ENCODE peak calls at places on chromosomes 3 and 15, in seven cellular contexts. One of them, this sample, is unnamed.

GRCh38 chr3:175075269-175075668 is 216.1 kb downstream of the NAALADL2 start:
- DNase-seq in astrocyte: peak
- DNase-seq in AG09309: no peak
- DNase-seq in psoas muscle: no peak
- DNase-seq in bronchial epithelial cell: peak
- DNase-seq in endodermal cell: no peak
- DNase-seq in fibroblast of mammary gland: peak
- DNase-seq in this sample: no peak

GRCh38 chr3:119978554-119979208 is 115.6 kb downstream of the GSK3B start:
- DNase-seq in astrocyte: no peak
- DNase-seq in AG09309: no peak
- DNase-seq in psoas muscle: peak
- DNase-seq in bronchial epithelial cell: no peak
- DNase-seq in endodermal cell: no peak
- DNase-seq in fibroblast of mammary gland: no peak
- DNase-seq in this sample: no peak

GRCh38 chr15:34754674-34755418 is at the start of gene GJD2:
- DNase-seq in astrocyte: no peak
- DNase-seq in AG09309: no peak
- DNase-seq in psoas muscle: no peak
- DNase-seq in bronchial epithelial cell: no peak
- DNase-seq in endodermal cell: peak
- DNase-seq in fibroblast of mammary gland: no peak
- DNase-seq in this sample: no peak

GRCh38 chr3:93969443-93969842 is 4.3 kb downstream of the PROS1 start:
- DNase-seq in astrocyte: peak
- DNase-seq in AG09309: no peak
- DNase-seq in psoas muscle: no peak
- DNase-seq in bronchial epithelial cell: peak
- DNase-seq in endodermal cell: no peak
- DNase-seq in fibroblast of mammary gland: peak
- DNase-seq in this sample: no peak

GRCh38 chr3:123202451-123202850 is 708 bp downstream of the SEC22A start:
- DNase-seq in astrocyte: no peak
- DNase-seq in AG09309: no peak
- DNase-seq in psoas muscle: no peak
- DNase-seq in bronchial epithelial cell: peak
- DNase-seq in endodermal cell: peak
- DNase-seq in fibroblast of mammary gland: no peak
- DNase-seq in this sample: peak

GRCh38 chr3:172808969-172809546 is 58.5 kb downstream of the ECT2 start:
- DNase-seq in astrocyte: peak
- DNase-seq in AG09309: peak
- DNase-seq in psoas muscle: no peak
- DNase-seq in bronchial epithelial cell: peak
- DNase-seq in endodermal cell: no peak
- DNase-seq in fibroblast of mammary gland: peak
- DNase-seq in this sample: no peak

GRCh38 chr15:38520035-38520434 is 44.6 kb downstream of the RASGRP1 start:
- DNase-seq in astrocyte: no peak
- DNase-seq in AG09309: no peak
- DNase-seq in psoas muscle: no peak
- DNase-seq in bronchial epithelial cell: no peak
- DNase-seq in endodermal cell: no peak
- DNase-seq in fibroblast of mammary gland: no peak
- DNase-seq in this sample: no peak

GRCh38 chr3:134576426-134576825 is 74.4 kb downstream of the KY start:
- DNase-seq in astrocyte: no peak
- DNase-seq in AG09309: no peak
- DNase-seq in psoas muscle: no peak
- DNase-seq in bronchial epithelial cell: no peak
- DNase-seq in endodermal cell: no peak
- DNase-seq in fibroblast of mammary gland: no peak
- DNase-seq in this sample: no peak

GRCh38 chr3:154018100-154018696 is 103.0 kb upstream of the ARHGEF26 start:
- DNase-seq in astrocyte: no peak
- DNase-seq in AG09309: no peak
- DNase-seq in psoas muscle: no peak
- DNase-seq in bronchial epithelial cell: peak
- DNase-seq in endodermal cell: peak
- DNase-seq in fibroblast of mammary gland: peak
- DNase-seq in this sample: peak

GRCh38 chr15:49037546-49037940 is 8.7 kb downstream of the SECISBP2L start:
- DNase-seq in astrocyte: no peak
- DNase-seq in AG09309: no peak
- DNase-seq in psoas muscle: no peak
- DNase-seq in bronchial epithelial cell: no peak
- DNase-seq in endodermal cell: no peak
- DNase-seq in fibroblast of mammary gland: no peak
- DNase-seq in this sample: no peak

GRCh38 chr3:153354641-153355040 is 192.6 kb downstream of the RAP2B start:
- DNase-seq in astrocyte: no peak
- DNase-seq in AG09309: no peak
- DNase-seq in psoas muscle: no peak
- DNase-seq in bronchial epithelial cell: no peak
- DNase-seq in endodermal cell: no peak
- DNase-seq in fibroblast of mammary gland: no peak
- DNase-seq in this sample: no peak

GRCh38 chr3:16849240-16849639 is 35.5 kb upstream of the PLCL2 start:
- DNase-seq in astrocyte: peak
- DNase-seq in AG09309: no peak
- DNase-seq in psoas muscle: peak
- DNase-seq in bronchial epithelial cell: peak
- DNase-seq in endodermal cell: peak
- DNase-seq in fibroblast of mammary gland: peak
- DNase-seq in this sample: peak

GRCh38 chr3:141876891-141877561 is 583 bp downstream of the ATP1B3 start:
- DNase-seq in astrocyte: peak
- DNase-seq in AG09309: no peak
- DNase-seq in psoas muscle: peak
- DNase-seq in bronchial epithelial cell: peak
- DNase-seq in endodermal cell: peak
- DNase-seq in fibroblast of mammary gland: peak
- DNase-seq in this sample: peak

GRCh38 chr15:92668086-92668485 is 12.5 kb upstream of the FAM174B start:
- DNase-seq in astrocyte: no peak
- DNase-seq in AG09309: no peak
- DNase-seq in psoas muscle: no peak
- DNase-seq in bronchial epithelial cell: no peak
- DNase-seq in endodermal cell: peak
- DNase-seq in fibroblast of mammary gland: no peak
- DNase-seq in this sample: no peak

GRCh38 chr15:48385431-48385830 is 54.2 kb downstream of the DUT start:
- DNase-seq in astrocyte: peak
- DNase-seq in AG09309: peak
- DNase-seq in psoas muscle: no peak
- DNase-seq in bronchial epithelial cell: peak
- DNase-seq in endodermal cell: no peak
- DNase-seq in fibroblast of mammary gland: peak
- DNase-seq in this sample: no peak

GRCh38 chr3:131421301-131421700 is 39.7 kb downstream of the NUDT16 start:
- DNase-seq in astrocyte: no peak
- DNase-seq in AG09309: no peak
- DNase-seq in psoas muscle: no peak
- DNase-seq in bronchial epithelial cell: no peak
- DNase-seq in endodermal cell: no peak
- DNase-seq in fibroblast of mammary gland: no peak
- DNase-seq in this sample: no peak

DNA sequence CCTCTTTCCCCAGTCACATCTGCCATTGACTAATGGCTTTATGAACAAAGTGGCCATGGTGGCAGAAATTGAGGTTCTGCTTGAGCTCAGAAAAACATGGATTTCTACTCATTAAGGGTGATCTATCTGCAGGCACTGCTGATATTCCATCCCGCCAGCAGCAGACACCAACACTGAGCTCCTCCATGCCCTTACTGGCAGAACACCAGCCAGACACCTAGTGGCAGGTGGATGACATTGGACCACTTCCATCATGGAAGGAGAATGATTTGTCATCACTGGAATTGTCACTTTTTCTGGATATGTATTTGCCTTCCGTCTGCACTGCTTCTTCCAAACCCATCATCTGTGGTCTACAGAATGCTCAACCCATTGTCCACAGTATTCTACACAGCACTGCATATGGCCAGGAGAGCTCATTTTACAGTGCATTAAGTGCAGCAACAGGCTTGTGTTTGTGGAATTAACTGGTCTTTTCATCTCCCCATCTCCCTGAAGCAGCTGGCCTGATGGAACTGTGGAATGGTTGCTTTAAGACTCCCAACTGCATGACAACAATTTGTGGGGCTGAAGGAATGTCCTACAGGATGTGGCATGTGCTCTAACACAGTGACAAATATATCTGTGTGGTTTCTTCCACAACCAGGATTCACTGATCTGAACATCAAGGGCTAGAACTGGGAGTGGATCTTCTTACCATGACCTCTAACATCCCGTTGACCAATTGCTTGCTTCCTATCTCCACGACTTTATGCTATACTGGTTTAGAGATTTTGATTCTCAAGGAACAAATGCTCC is 103.4 kb downstream of the WNT7A start:
- DNase-seq in astrocyte: no peak
- DNase-seq in AG09309: no peak
- DNase-seq in psoas muscle: no peak
- DNase-seq in bronchial epithelial cell: no peak
- DNase-seq in endodermal cell: peak
- DNase-seq in fibroblast of mammary gland: no peak
- DNase-seq in this sample: no peak
- TF ChIP-seq CTCF in astrocyte: no peak
- TF ChIP-seq CTCF in AG09309: no peak
- TF ChIP-seq CTCF in psoas muscle: no peak
- TF ChIP-seq CTCF in bronchial epithelial cell: peak
- TF ChIP-seq CTCF in endodermal cell: peak
- TF ChIP-seq CTCF in fibroblast of mammary gland: no peak
- TF ChIP-seq CTCF in this sample: no peak

GRCh38 chr3:138941259-138941885 is 5.6 kb downstream of the FOXL2 start:
- DNase-seq in astrocyte: no peak
- DNase-seq in AG09309: no peak
- DNase-seq in psoas muscle: no peak
- DNase-seq in bronchial epithelial cell: no peak
- DNase-seq in endodermal cell: peak
- DNase-seq in fibroblast of mammary gland: peak
- DNase-seq in this sample: no peak
- TF ChIP-seq CTCF in astrocyte: peak
- TF ChIP-seq CTCF in AG09309: peak
- TF ChIP-seq CTCF in psoas muscle: no peak
- TF ChIP-seq CTCF in bronchial epithelial cell: peak
- TF ChIP-seq CTCF in endodermal cell: peak
- TF ChIP-seq CTCF in fibroblast of mammary gland: peak
- TF ChIP-seq CTCF in this sample: peak

DNA sequence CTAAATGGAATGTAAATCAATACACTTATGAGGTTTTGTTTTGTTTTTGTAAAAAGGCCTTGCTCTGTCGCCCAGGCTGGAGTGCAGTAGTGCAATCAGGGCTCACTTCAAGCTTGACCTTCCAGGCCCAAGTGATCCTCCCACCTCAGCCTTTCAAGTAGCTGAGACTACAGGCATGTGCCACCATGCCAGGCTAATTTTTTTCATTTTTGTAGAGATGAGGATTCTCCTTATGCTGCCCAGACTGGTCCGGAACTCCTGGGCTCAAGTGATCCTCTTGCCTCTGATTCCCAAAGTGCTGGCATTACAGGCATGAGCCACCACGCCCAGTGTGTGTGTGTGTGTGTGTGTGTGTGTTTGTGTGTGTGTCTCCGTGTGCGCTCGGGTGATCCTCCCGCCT is 1.3 kb upstream of the TRIP4 start:
- DNase-seq in astrocyte: no peak
- DNase-seq in AG09309: no peak
- DNase-seq in psoas muscle: no peak
- DNase-seq in bronchial epithelial cell: no peak
- DNase-seq in endodermal cell: no peak
- DNase-seq in fibroblast of mammary gland: no peak
- DNase-seq in this sample: no peak
- TF ChIP-seq CTCF in astrocyte: no peak
- TF ChIP-seq CTCF in AG09309: no peak
- TF ChIP-seq CTCF in psoas muscle: no peak
- TF ChIP-seq CTCF in bronchial epithelial cell: no peak
- TF ChIP-seq CTCF in endodermal cell: no peak
- TF ChIP-seq CTCF in fibroblast of mammary gland: no peak
- TF ChIP-seq CTCF in this sample: no peak

DNA sequence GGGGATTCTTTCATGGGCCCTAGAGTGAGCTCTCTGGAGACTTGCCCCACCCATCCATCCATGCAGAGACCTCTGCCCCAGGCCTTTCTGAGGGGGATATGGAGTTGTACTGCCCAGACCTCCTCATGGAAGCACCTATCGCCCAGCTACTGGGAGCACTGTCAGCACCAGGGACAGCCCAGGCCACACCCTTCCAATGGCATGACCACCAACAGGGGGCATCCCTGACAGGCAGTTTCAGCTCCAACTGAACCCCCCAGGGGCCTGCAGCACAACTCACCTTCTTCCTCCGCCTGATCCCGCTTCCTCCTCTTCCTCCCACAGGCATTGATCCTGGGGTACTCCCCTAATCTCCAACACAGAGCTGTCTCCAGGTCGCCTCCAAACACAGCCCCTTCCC is 21.8 kb downstream of the MRPS11 start:
- DNase-seq in astrocyte: no peak
- DNase-seq in AG09309: no peak
- DNase-seq in psoas muscle: no peak
- DNase-seq in bronchial epithelial cell: no peak
- DNase-seq in endodermal cell: peak
- DNase-seq in fibroblast of mammary gland: no peak
- DNase-seq in this sample: no peak
- TF ChIP-seq CTCF in astrocyte: no peak
- TF ChIP-seq CTCF in AG09309: no peak
- TF ChIP-seq CTCF in psoas muscle: no peak
- TF ChIP-seq CTCF in bronchial epithelial cell: no peak
- TF ChIP-seq CTCF in endodermal cell: peak
- TF ChIP-seq CTCF in fibroblast of mammary gland: no peak
- TF ChIP-seq CTCF in this sample: no peak

DNA sequence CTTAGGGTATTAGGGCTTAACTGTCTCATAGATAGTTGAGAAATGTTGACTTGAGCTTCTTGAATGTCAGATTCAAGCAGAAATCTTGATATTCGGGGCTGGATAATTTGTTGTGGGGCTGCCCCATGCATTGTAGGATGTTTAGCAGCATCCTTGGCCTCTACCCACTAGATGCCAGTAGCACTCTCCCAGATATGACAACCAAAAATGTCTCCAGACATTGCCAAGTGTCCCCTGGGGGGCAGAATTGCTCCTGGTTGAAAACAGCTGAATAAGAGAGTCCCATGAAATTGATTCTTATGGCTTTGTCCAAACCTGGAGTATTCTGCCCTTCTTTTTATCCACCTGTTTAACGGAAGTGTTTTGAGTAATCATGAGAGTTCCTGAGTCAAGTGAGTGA is 15.9 kb upstream of the LCMT2 start:
- DNase-seq in astrocyte: no peak
- DNase-seq in AG09309: no peak
- DNase-seq in psoas muscle: no peak
- DNase-seq in bronchial epithelial cell: no peak
- DNase-seq in endodermal cell: no peak
- DNase-seq in fibroblast of mammary gland: no peak
- DNase-seq in this sample: no peak
- TF ChIP-seq CTCF in astrocyte: no peak
- TF ChIP-seq CTCF in AG09309: no peak
- TF ChIP-seq CTCF in psoas muscle: no peak
- TF ChIP-seq CTCF in bronchial epithelial cell: no peak
- TF ChIP-seq CTCF in endodermal cell: no peak
- TF ChIP-seq CTCF in fibroblast of mammary gland: no peak
- TF ChIP-seq CTCF in this sample: no peak